ENCODE peak calls at places on chromosomes 3 and 15, in five cellular contexts. I is choroid plexus epithelial cell; V is NCI-H1417; N is COR-L47; A is effector CD4-positive, alpha-beta T cell. G is an unnamed sample.

GRCh38 chr3:64601824-64602223 is 86.0 kb downstream of the ADAMTS9 start:
- DNase-seq in I (no peak), V (no peak), N (no peak), A (no peak), G (no peak)

GRCh38 chr3:118945834-118946233 is 88.8 kb downstream of the IGSF11 start:
- DNase-seq in I (no peak), V (no peak), N (no peak), A (no peak), G (no peak)

GRCh38 chr15:68682330-68682729 is 103.5 kb downstream of the CORO2B start:
- DNase-seq in I (no peak), V (no peak), N (no peak), A (no peak), G (no peak)

GRCh38 chr3:69326821-69327433 is 59.0 kb downstream of the FRMD4B start:
- DNase-seq in I (peak; percentile 31), V (no peak), N (no peak), A (no peak), G (no peak)

GRCh38 chr3:121894191-121894990 is at the start of gene SLC15A2:
- DNase-seq in I (peak; percentile 24), V (no peak), N (no peak), A (no peak), G (no peak)

GRCh38 chr3:139107424-139108252 is 62.9 kb upstream of the PRR23C start:
- DNase-seq in I (no peak), V (no peak), N (no peak), A (no peak), G (no peak)

GRCh38 chr3:37491776-37492175 is 317.4 kb upstream of the LRRFIP2 start:
- DNase-seq in I (no peak), V (no peak), N (no peak), A (no peak), G (no peak)

GRCh38 chr15:75024102-75024636 is 779 bp downstream of the PPCDC start:
- DNase-seq in I (peak; percentile 43), V (peak; percentile 62), N (no peak), A (no peak), G (peak; percentile 21)

GRCh38 chr3:76683256-76683655 is 356.6 kb upstream of the ROBO2 start:
- DNase-seq in I (no peak), V (no peak), N (no peak), A (no peak), G (no peak)

GRCh38 chr3:187521546-187521945 is 148.6 kb downstream of the SST start:
- DNase-seq in I (no peak), V (no peak), N (no peak), A (no peak), G (no peak)

GRCh38 chr15:99506399-99506798 is 59.4 kb upstream of the MEF2A start:
- DNase-seq in I (no peak), V (no peak), N (no peak), A (no peak), G (no peak)

GRCh38 chr3:131526801-131527347 is 24.1 kb upstream of the MRPL3 start:
- DNase-seq in I (peak; percentile 65), V (no peak), N (no peak), A (no peak), G (peak; percentile 52)